ENCODE peak calls at places on chromosomes 1 and 21, in ten cellular contexts. W, Q, N, Y, A, C, K, V, T and I are unnamed samples.
A peak's percentile ranks its signal among the peaks of the same experiment; 100 is the strongest.

GRCh38 chr1:223556414-223557124 is 108.9 kb downstream of the CAPN8 start:
- DNase-seq in W (no peak), Q (no peak), N (peak; percentile 85), Y (no peak), A (no peak), C (no peak), K (no peak), V (no peak), T (peak; percentile 72), I (no peak)

GRCh38 chr1:160291248-160292220 is 6.6 kb upstream of the PEX19 start:
- DNase-seq in W (peak; percentile 67), Q (peak; percentile 44), N (peak; percentile 43), Y (peak; percentile 66), A (peak; percentile 61), C (peak; percentile 77), K (no peak), V (peak; percentile 63), T (peak; percentile 66), I (no peak)

GRCh38 chr1:19427087-19427781 is 58.1 kb downstream of the CAPZB start:
- DNase-seq in W (peak; percentile 88), Q (no peak), N (no peak), Y (no peak), A (peak; percentile 31), C (no peak), K (no peak), V (no peak), T (no peak), I (peak; percentile 71)

GRCh38 chr21:38306833-38307232 is 50.0 kb downstream of the KCNJ15 start:
- DNase-seq in W (no peak), Q (no peak), N (no peak), Y (no peak), A (no peak), C (no peak), K (no peak), V (no peak), T (no peak), I (peak; percentile 57)

GRCh38 chr1:152960452-152961044 is 9.9 kb upstream of the SPRR4 start:
- DNase-seq in W (no peak), Q (no peak), N (no peak), Y (no peak), A (no peak), C (no peak), K (no peak), V (no peak), T (no peak), I (no peak)

GRCh38 chr1:63931468-63931867 is 157.7 kb downstream of the ROR1 start:
- DNase-seq in W (no peak), Q (no peak), N (no peak), Y (no peak), A (no peak), C (no peak), K (no peak), V (no peak), T (no peak), I (no peak)

GRCh38 chr1:151287341-151287699 is 5.2 kb downstream of the ZNF687 start:
- DNase-seq in W (no peak), Q (no peak), N (no peak), Y (no peak), A (no peak), C (no peak), K (no peak), V (no peak), T (no peak), I (no peak)

GRCh38 chr1:215992620-215993019 is 425.5 kb downstream of the KCTD3 start:
- DNase-seq in W (no peak), Q (no peak), N (no peak), Y (no peak), A (no peak), C (no peak), K (no peak), V (no peak), T (no peak), I (no peak)

GRCh38 chr1:190975827-190976226 is 498.2 kb upstream of the BRINP3 start:
- DNase-seq in W (no peak), Q (no peak), N (no peak), Y (no peak), A (no peak), C (no peak), K (no peak), V (no peak), T (no peak), I (no peak)

DNA sequence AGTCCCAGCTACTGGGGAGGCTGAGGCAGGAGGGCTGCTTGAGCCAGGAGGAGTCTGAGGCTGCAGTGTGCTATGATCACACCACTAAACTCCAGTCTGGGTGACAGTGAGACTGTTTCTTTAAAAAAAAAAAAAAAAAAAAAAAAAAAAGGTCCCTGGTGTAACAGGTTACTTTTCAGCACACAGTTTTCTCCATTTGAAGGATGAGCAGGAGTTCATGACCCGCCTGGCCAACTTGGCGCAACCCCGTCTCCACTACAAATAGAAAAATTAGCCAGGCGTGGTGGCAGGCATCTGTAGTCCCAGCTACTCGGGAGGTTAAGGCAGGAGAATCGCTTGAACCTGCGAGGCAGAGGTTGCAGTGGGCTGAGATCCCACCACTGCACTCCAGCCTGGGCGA is 12.4 kb downstream of the HNRNPR start:
- DNase-seq in W (no peak), Q (no peak), N (no peak), Y (no peak), A (no peak), C (no peak), K (no peak), V (no peak), T (no peak), I (no peak)
- H3K36me3 ChIP-seq in W (peaks cover 7% of the 10 kb centered on the region), Q (peaks cover 65% of the 10 kb centered on the region), N (peaks cover 5% of the 10 kb centered on the region), Y (peaks cover 57% of the 10 kb centered on the region), A (peaks cover 45% of the 10 kb centered on the region), C (peaks cover 14% of the 10 kb centered on the region), K (peaks cover 32% of the 10 kb centered on the region), V (no peaks in the 10 kb centered on the region), T (peaks cover 10% of the 10 kb centered on the region), I (peaks cover 11% of the 10 kb centered on the region)

DNA sequence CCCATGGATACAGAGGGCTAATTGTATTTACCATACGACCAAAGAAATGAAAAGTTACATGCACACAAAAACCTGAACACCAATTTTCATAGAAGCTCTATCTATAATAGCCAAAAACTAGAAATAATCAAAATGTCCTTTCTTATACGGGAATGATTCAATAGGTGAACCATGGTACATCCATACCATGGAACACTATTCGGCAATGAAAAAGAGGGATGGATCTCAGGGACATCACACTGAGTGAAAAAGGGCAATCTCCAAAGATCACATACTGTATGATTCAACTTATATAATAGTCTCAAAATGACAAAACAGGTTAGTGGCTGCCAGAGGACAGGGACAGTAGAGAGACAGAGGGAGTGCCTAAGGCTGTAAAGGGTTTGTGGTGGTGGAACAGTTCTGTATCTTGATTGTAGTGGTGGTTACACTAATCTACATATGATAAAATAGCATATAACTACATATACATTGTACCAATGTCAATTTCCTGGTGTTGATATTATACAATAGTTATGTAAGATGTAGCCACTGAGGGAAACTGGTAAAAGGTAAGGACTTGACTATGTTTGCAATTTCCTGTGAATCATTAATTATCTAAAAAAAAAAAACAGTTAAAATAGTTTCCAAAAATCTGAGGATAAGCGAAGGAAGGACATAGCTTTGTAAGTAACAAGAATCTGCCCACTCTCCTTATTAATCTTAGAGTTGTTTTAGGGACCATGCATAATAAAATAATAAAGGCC is 3.7 kb downstream of the RSBN1 start:
- DNase-seq in W (no peak), Q (no peak), N (no peak), Y (no peak), A (no peak), C (no peak), K (no peak), V (no peak), T (no peak), I (no peak)
- H3K4me3 ChIP-seq in W (no peak overlapping the region), Q (no peak overlapping the region), N (no peak overlapping the region), Y (no peak overlapping the region), A (no peak overlapping the region), C (peak overlapping the region; percentile 5), K (no peak overlapping the region), V (no peak overlapping the region), T (peak overlapping the region; percentile 82), I (no peak overlapping the region)

GRCh38 chr1:110017792-110018191 is 16.6 kb upstream of the STRIP1 start:
- DNase-seq in W (no peak), Q (no peak), N (no peak), Y (no peak), A (no peak), C (no peak), K (no peak), V (no peak), T (no peak), I (no peak)
- H3K36me3 ChIP-seq in W (peaks cover 8% of the 10 kb centered on the region), Q (peaks cover 100% of the 10 kb centered on the region), N (peaks cover 21% of the 10 kb centered on the region), Y (peaks cover 55% of the 10 kb centered on the region), A (peaks cover 85% of the 10 kb centered on the region), C (peaks cover 29% of the 10 kb centered on the region), K (peaks cover 26% of the 10 kb centered on the region), V (peaks cover 14% of the 10 kb centered on the region), T (peaks cover 47% of the 10 kb centered on the region), I (peaks cover 38% of the 10 kb centered on the region)

GRCh38 chr1:10943991-10944730 is 68.3 kb upstream of the TARDBP start:
- DNase-seq in W (peak; percentile 44), Q (no peak), N (peak; percentile 63), Y (no peak), A (no peak), C (no peak), K (no peak), V (no peak), T (no peak), I (no peak)
- H3K4me3 ChIP-seq in W (peak overlapping the region; percentile 2), Q (peak overlapping the region; percentile 43), N (no peak overlapping the region), Y (no peak overlapping the region), A (peak overlapping the region; percentile 61), C (no peak overlapping the region), K (peak overlapping the region; percentile 59), V (peak overlapping the region; percentile 38), T (peak overlapping the region; percentile 55), I (peak overlapping the region; percentile 28)